ENCODE peak calls at places on chromosomes 4 and X, in four cellular contexts. Q is HepG2, S is K562, U is GM12878. C is an unnamed sample.

GRCh38 chr4:146330392-146330791 is 116.1 kb downstream of the REELD1 start:
- DNase-seq in S (no peak), Q (no peak), U (no peak), C (no peak)

GRCh38 chrX:48945517-48946348 is 11.7 kb downstream of the OTUD5 start:
- DNase-seq in U (no peak), Q (peak), S (peak), C (peak)

GRCh38 chrX:16658284-16658683 is 8.3 kb downstream of the S100G start:
- DNase-seq in U (no peak), Q (no peak), S (no peak), C (no peak)

GRCh38 chrX:96611619-96612362 is 72.9 kb upstream of the DIAPH2 start:
- DNase-seq in U (no peak), S (no peak), Q (no peak), C (no peak)

GRCh38 chr4:182338059-182338458 is 94.9 kb downstream of the TENM3 start:
- DNase-seq in U (no peak), Q (no peak), S (no peak), C (no peak)

GRCh38 chr4:180947421-180947820 is 1295.8 kb upstream of the TENM3 start:
- DNase-seq in Q (no peak), U (no peak), S (no peak), C (no peak)

GRCh38 chr4:122997463-122998101 is 75.2 kb upstream of the NUDT6 start:
- DNase-seq in U (no peak), Q (no peak), S (no peak), C (no peak)

GRCh38 chr4:172996571-172997216 is 171.9 kb upstream of the GALNT7 start:
- DNase-seq in Q (no peak), U (no peak), S (no peak), C (no peak)

GRCh38 chrX:1440506-1440905 is 12.2 kb downstream of the ASMTL start:
- DNase-seq in S (no peak), Q (no peak), U (no peak), C (no peak)

GRCh38 chr4:108749119-108749518 is 13.7 kb downstream of the ETNPPL start:
- DNase-seq in Q (no peak), U (no peak), S (no peak), C (no peak)

GRCh38 chr4:155796031-155796430 is 37.2 kb downstream of the GUCY1B1 start:
- DNase-seq in U (no peak), S (no peak), Q (peak), C (no peak)

GRCh38 chrX:41027388-41027787 is 57.9 kb upstream of the USP9X start:
- DNase-seq in U (no peak), Q (no peak), S (no peak), C (no peak)

GRCh38 chr4:125321709-125322362 is 7.1 kb downstream of the FAT4 start:
- DNase-seq in U (no peak), Q (no peak), S (no peak), C (no peak)

GRCh38 chr4:118282692-118283091 is 70.1 kb downstream of the PRSS12 start:
- DNase-seq in Q (peak), U (no peak), S (no peak), C (no peak)

GRCh38 chrX:77442728-77443127 is 4.5 kb upstream of the FGF16 start:
- DNase-seq in Q (peak), U (no peak), S (no peak), C (no peak)

GRCh38 chrX:11423362-11423818 is 130.2 kb downstream of the AMELX start:
- DNase-seq in Q (no peak), S (peak), U (peak), C (no peak)

GRCh38 chrX:758917-759316 is 128.3 kb downstream of the SHOX start:
- DNase-seq in Q (no peak), U (no peak), S (no peak), C (no peak)

GRCh38 chrX:40146471-40147398 is 49.0 kb upstream of the BCOR start:
- DNase-seq in U (no peak), S (no peak), Q (no peak), C (no peak)

GRCh38 chrX:18983711-18984380 is at the start of gene PHKA2:
- DNase-seq in U (no peak), Q (peak), S (peak), C (peak)

GRCh38 chrX:119753639-119754257 is 4.6 kb upstream of the SOWAHD start:
- DNase-seq in U (no peak), S (peak), Q (peak), C (no peak)

GRCh38 chr4:178784491-178784890 is 1342.3 kb upstream of the AGA start:
- DNase-seq in S (no peak), U (no peak), Q (no peak), C (no peak)

GRCh38 chr4:169604903-169605331 is 7.5 kb downstream of the NEK1 start:
- DNase-seq in U (no peak), Q (no peak), S (no peak), C (no peak)

GRCh38 chr4:137474711-137475301 is 57.5 kb downstream of the PCDH18 start:
- DNase-seq in Q (no peak), U (no peak), S (no peak), C (no peak)

GRCh38 chr4:40143926-40144508 is 52.8 kb upstream of the RHOH start:
- DNase-seq in U (no peak), S (no peak), Q (peak), C (no peak)

GRCh38 chr4:62118558-62118957 is 918.4 kb downstream of the ADGRL3 start:
- DNase-seq in U (no peak), Q (no peak), S (no peak), C (no peak)

GRCh38 chr4:177237291-177237690 is 72.4 kb upstream of the NEIL3 start:
- DNase-seq in S (no peak), U (no peak), Q (no peak), C (no peak)

GRCh38 chr4:164768516-164768915 is 14.6 kb downstream of the SMIM31 start:
- DNase-seq in Q (no peak), U (no peak), S (no peak), C (no peak)

GRCh38 chr4:108366716-108367115 is 198.0 kb upstream of the LEF1 start:
- DNase-seq in Q (no peak), S (no peak), U (no peak), C (no peak)

GRCh38 chr4:90084967-90085295 is 42.3 kb upstream of the CCSER1 start:
- DNase-seq in S (no peak), U (no peak), Q (no peak), C (no peak)

GRCh38 chrX:129755779-129756650 is 17.2 kb downstream of the XPNPEP2 start:
- DNase-seq in U (no peak), Q (no peak), S (peak), C (no peak)

GRCh38 chr4:101328063-101328602 is 19.2 kb downstream of the PPP3CA start:
- DNase-seq in Q (no peak), U (peak), S (no peak), C (no peak)

GRCh38 chrX:16869393-16870094 is 618 bp downstream of the RBBP7 start:
- DNase-seq in Q (no peak), S (peak), U (no peak), C (no peak)

GRCh38 chr4:107444-108429 is 16.6 kb upstream of the ZNF718 start:
- DNase-seq in U (no peak), Q (no peak), S (no peak), C (peak)

GRCh38 chr4:185359767-185360446 is 35.8 kb downstream of the LRP2BP start:
- DNase-seq in Q (no peak), U (no peak), S (peak), C (no peak)

DNA sequence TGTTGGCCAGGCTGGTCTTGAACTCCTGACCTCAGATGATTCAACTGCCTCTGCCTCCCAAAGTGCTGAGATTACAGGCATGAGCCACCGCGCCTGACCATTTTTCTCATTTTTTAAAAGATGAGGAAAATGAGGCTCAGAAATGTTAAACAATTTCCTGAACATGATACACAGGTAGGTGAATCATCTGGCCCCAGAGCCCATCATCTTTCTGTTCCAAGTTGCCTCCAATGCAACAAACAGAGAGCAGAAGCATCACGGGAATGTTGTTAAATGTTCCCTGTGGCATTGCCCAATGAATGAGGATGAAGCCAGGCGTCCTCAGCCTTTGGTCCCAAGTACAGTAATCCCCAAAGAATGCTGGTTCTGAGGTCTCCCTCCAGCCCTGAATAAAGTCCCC is 31.3 kb upstream of the ANXA5 start:
- DNase-seq in U (no peak), S (no peak), Q (peak), C (no peak)
- TF ChIP-seq BRCA1 in U (no peak), S (no peak), Q (no peak), C (no peak)

DNA sequence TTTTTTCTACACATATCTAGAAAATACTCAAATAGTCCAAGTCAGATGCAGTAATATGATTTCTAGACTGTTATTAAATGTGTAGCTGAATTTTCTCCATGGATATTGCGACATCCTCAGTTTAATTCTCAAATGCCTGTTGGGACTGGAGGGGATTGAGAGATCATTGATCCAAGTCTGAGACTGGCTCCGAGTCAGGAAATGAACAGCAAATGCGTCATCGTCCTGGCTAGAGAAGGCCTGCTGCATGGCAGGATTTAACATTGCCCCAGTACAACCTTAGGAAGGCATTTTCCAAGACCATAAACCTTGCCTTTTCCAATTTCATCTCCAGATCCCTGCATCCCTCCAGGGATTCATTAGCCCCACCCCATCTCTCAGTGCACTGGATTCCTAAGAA is 56.6 kb upstream of the SLC6A14 start:
- DNase-seq in S (no peak), U (no peak), Q (no peak), C (no peak)
- TF ChIP-seq BRCA1 in S (no peak), U (no peak), Q (no peak), C (no peak)

GRCh38 chrX:151923648-151924047 is 11.0 kb downstream of the MAGEA4 start:
- DNase-seq in Q (no peak), S (no peak), U (no peak), C (no peak)
- TF ChIP-seq BRCA1 in Q (no peak), S (no peak), U (no peak), C (no peak)

DNA sequence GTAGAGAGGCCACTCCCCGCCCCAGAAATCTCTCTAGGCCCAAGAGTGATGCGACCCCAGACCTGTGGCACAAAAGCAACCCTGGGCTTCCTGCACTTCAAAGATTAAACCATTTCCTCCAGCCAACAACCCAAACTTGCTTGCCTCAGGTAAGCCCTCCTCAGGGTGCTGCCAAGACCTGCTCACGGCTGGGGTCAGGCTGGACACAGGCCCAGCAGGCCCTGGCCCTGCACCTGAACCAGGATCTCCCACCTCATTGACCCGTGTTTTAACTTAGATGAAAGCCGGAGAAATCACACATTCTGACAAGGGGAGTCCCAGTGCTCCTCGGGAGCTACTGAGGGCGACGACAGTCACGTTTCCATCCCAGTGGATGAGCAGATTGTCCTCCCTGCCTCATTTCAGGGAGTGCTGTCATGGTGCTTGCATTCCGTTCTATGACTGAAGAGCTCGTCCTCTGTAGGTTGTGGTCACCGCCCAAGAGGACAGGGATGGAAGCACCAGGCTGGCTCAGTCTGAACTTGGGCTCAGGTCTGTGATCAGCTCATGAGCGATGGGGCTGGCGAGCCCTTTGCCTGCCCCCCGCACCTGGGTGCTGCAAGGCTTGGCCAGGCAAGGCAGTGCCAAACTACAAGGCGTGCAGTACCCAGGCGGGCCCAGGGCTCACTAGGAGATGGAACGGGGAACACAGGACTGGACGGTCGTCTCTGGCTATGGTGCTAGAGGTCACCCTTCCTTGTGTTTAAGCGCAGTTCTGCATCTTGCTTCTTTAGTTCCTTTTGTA is 25.9 kb downstream of the WDR1 start:
- DNase-seq in U (no peak), S (no peak), Q (no peak), C (no peak)
- TF ChIP-seq BRCA1 in U (no peak), S (no peak), Q (no peak), C (no peak)

GRCh38 chr4:7299051-7299907 is 106.9 kb downstream of the SORCS2 start:
- DNase-seq in S (no peak), U (no peak), Q (no peak), C (no peak)
- TF ChIP-seq BRCA1 in S (no peak), U (no peak), Q (no peak), C (no peak)

DNA sequence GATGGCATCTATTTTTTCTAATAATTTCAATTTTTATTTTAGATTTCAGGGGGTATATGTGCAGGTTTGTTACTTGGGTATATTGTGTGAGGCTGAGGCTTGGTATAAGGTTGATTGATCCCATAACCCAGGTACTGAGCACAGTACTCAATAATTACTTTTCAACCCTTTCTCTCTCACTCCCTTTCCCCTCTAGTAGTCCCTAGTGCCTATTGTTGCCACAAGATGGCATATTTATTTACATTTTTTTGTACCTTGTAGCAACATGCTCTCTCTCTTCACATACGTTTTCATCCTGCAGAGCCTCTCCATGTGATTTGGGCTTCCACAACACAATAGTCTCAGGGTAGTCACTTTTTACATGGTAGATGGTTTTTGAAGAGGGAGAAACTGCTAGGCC is 172.0 kb downstream of the ATOH1 start:
- DNase-seq in Q (no peak), S (no peak), U (no peak), C (no peak)
- TF ChIP-seq BRCA1 in Q (no peak), S (no peak), U (no peak), C (no peak)

DNA sequence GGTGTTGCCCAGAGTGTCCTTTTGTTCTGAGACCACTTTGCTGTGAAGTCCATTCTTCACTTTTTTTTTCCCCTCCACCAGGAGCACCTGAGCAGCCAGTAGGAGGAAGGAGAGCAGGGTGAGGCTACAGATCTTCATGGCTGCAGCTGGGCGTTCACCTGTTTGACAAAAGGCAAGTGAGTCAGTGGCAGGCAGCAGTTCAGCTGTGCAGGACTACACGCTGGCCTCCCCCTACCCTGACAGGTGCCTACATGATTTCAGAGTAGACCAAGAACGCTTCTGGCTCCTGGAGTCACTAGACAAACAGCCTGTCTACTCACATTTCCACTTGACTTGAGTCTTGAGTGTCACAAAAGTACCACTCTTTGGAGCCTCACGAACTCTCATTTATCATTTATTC is 2.0 kb downstream of the FGFBP1 start:
- DNase-seq in Q (no peak), S (no peak), U (no peak), C (no peak)
- TF ChIP-seq BRCA1 in Q (no peak), S (no peak), U (no peak), C (no peak)

GRCh38 chrX:132741706-132742105 is 216.7 kb downstream of the HS6ST2 start:
- DNase-seq in U (no peak), Q (no peak), S (no peak), C (no peak)
- TF ChIP-seq BRCA1 in U (no peak), Q (no peak), S (no peak), C (no peak)

C was measured in H1.